ENCODE peak calls at places on chromosomes 13 and 19, in ten cellular contexts. W is dorsolateral prefrontal cortex; V is Daoy; N is foreskin fibroblast; T is CD4-positive, alpha-beta memory T cell; S is stimulated activated CD4-positive, alpha-beta T cell treated with anti-CD3 and anti-CD28 coated beads, Interleukin-2, amount 100 ng/mL, for 48 hours; Z is GM03348; L is myocyte; K is stimulated activated naive CD8-positive, alpha-beta T cell treated with anti-CD3 and anti-CD28 coated beads, Interleukin-15, amount 100 ng/mL, for 72 hours; E is NCI-H69. U is an unnamed sample.

GRCh38 chr13:106063591-106064308 is 471.7 kb downstream of the EFNB2 start:
- DNase-seq in W (no peak), V (peak), N (peak), T (no peak), S (no peak), Z (peak), L (peak), K (no peak), E (no peak), U (no peak)

GRCh38 chr19:47243364-47243775 is 12.4 kb upstream of the BBC3 start:
- DNase-seq in W (no peak), V (no peak), N (no peak), T (peak), S (no peak), Z (no peak), L (no peak), K (no peak), E (no peak), U (no peak)

GRCh38 chr13:110334841-110335490 is 27.9 kb downstream of the COL4A2 start:
- DNase-seq in W (no peak), V (no peak), N (no peak), T (no peak), S (no peak), Z (no peak), L (no peak), K (no peak), E (no peak), U (no peak)

GRCh38 chr19:35727053-35727955 is 9.5 kb downstream of the KMT2B start:
- DNase-seq in W (no peak), V (no peak), N (no peak), T (no peak), S (no peak), Z (no peak), L (peak), K (no peak), E (no peak), U (no peak)

GRCh38 chr13:75693227-75693626 is 57.1 kb downstream of the LMO7 start:
- DNase-seq in W (no peak), V (no peak), N (no peak), T (no peak), S (no peak), Z (no peak), L (no peak), K (no peak), E (peak), U (no peak)

GRCh38 chr19:1037553-1038115 is 2.3 kb upstream of the ABCA7 start:
- DNase-seq in W (no peak), V (no peak), N (no peak), T (no peak), S (no peak), Z (no peak), L (no peak), K (no peak), E (no peak), U (no peak)

GRCh38 chr19:1823020-1823419 is 10.9 kb upstream of the ATP8B3 start:
- DNase-seq in W (no peak), V (no peak), N (no peak), T (no peak), S (no peak), Z (no peak), L (no peak), K (no peak), E (no peak), U (no peak)

GRCh38 chr19:35120492-35120891 is 4.9 kb downstream of the FXYD3 start:
- DNase-seq in W (peak), V (peak), N (peak), T (no peak), S (no peak), Z (peak), L (peak), K (no peak), E (peak), U (no peak)

GRCh38 chr19:52734340-52734892 is 428 bp downstream of the ZNF611 start:
- DNase-seq in W (peak), V (no peak), N (peak), T (no peak), S (peak), Z (peak), L (peak), K (no peak), E (peak), U (peak)

GRCh38 chr19:8261881-8262280 is 46.3 kb downstream of the CD320 start:
- DNase-seq in W (no peak), V (no peak), N (no peak), T (no peak), S (no peak), Z (no peak), L (peak), K (no peak), E (no peak), U (no peak)

GRCh38 chr19:14248578-14249011 is 42.6 kb upstream of the ADGRL1 start:
- DNase-seq in W (peak), V (peak), N (peak), T (peak), S (peak), Z (no peak), L (peak), K (peak), E (peak), U (peak)

GRCh38 chr13:72931311-72931710 is 127.5 kb upstream of the KLF5 start:
- DNase-seq in W (no peak), V (no peak), N (no peak), T (no peak), S (no peak), Z (no peak), L (no peak), K (no peak), E (no peak), U (no peak)

GRCh38 chr13:105587786-105588185 is 947.7 kb downstream of the EFNB2 start:
- DNase-seq in W (no peak), V (peak), N (no peak), T (no peak), S (no peak), Z (no peak), L (no peak), K (no peak), E (no peak), U (no peak)

GRCh38 chr13:104750377-104750776 is 1684.2 kb upstream of the SLC10A2 start:
- DNase-seq in W (no peak), V (peak), N (no peak), T (no peak), S (no peak), Z (no peak), L (no peak), K (no peak), E (no peak), U (no peak)

GRCh38 chr13:90800082-90800746 is 547.3 kb upstream of the MIR17HG start:
- DNase-seq in W (peak), V (no peak), N (no peak), T (no peak), S (no peak), Z (no peak), L (peak), K (no peak), E (peak), U (no peak)

GRCh38 chr13:32019612-32020233 is 11.9 kb upstream of the FRY start:
- DNase-seq in W (no peak), V (peak), N (peak), T (no peak), S (peak), Z (peak), L (peak), K (peak), E (peak), U (peak)